ENCODE peak calls at places on chromosomes 6 and 20, in eight cellular contexts. I, P, M, T, A, S, J and Q are unnamed samples.

GRCh38 chr6:6863957-6864639 is 243.7 kb upstream of the RREB1 start:
- DNase-seq in S (no peak), J (no peak), M (no peak), I (no peak), A (no peak), P (no peak), T (no peak), Q (no peak)

GRCh38 chr6:42727084-42727601 is 4.7 kb upstream of the PRPH2 start:
- DNase-seq in J (no peak), S (peak; percentile 16), T (no peak), M (no peak), A (no peak), I (no peak), P (no peak), Q (no peak)

GRCh38 chr6:21873562-21873961 is 280.0 kb downstream of the SOX4 start:
- DNase-seq in I (no peak), M (no peak), J (peak; percentile 92), T (no peak), A (no peak), S (peak; percentile 97), P (no peak), Q (no peak)

GRCh38 chr6:118400582-118400981 is 147.5 kb upstream of the PLN start:
- DNase-seq in I (no peak), S (no peak), J (peak; percentile 10), T (no peak), A (no peak), M (no peak), P (no peak), Q (no peak)

GRCh38 chr20:53597521-53598120 is 4.0 kb upstream of the ZNF217 start:
- DNase-seq in I (no peak), T (no peak), P (no peak), J (no peak), S (no peak), M (no peak), A (no peak), Q (no peak)

GRCh38 chr6:51107769-51108203 is 289.1 kb downstream of the TFAP2B start:
- DNase-seq in I (no peak), J (no peak), M (no peak), T (no peak), P (no peak), S (no peak), A (no peak), Q (no peak)

GRCh38 chr6:106114492-106114891 is 28.4 kb downstream of the PRDM1 start:
- DNase-seq in M (no peak), J (no peak), S (no peak), T (no peak), P (peak; percentile 20), I (no peak), A (no peak), Q (no peak)

GRCh38 chr20:51412333-51412761 is 130.2 kb downstream of the NFATC2 start:
- DNase-seq in S (peak; percentile 50), A (no peak), J (peak; percentile 74), T (no peak), P (no peak), I (no peak), M (no peak), Q (no peak)

GRCh38 chr6:35483892-35484645 is 12.8 kb downstream of the TEAD3 start:
- DNase-seq in M (no peak), S (no peak), A (no peak), P (no peak), J (no peak), I (no peak), T (no peak), Q (no peak)

GRCh38 chr6:161498359-161498758 is 224.5 kb upstream of the AGPAT4 start:
- DNase-seq in T (peak; percentile 7), M (peak; percentile 15), P (no peak), S (peak; percentile 72), J (peak; percentile 72), I (peak; percentile 69), A (peak; percentile 62), Q (no peak)

GRCh38 chr20:3678893-3679720 is 2.7 kb downstream of the ADAM33 start:
- DNase-seq in P (no peak), A (no peak), S (no peak), J (peak; percentile 67), T (no peak), I (no peak), M (no peak), Q (no peak)

GRCh38 chr20:34311118-34312023 is 8.2 kb upstream of the AHCY start:
- DNase-seq in T (no peak), J (no peak), P (no peak), S (no peak), A (peak; percentile 48), I (no peak), M (no peak), Q (peak; percentile 16)

GRCh38 chr6:148578837-148579236 is 168.0 kb upstream of the UST start:
- DNase-seq in S (no peak), A (no peak), M (no peak), P (no peak), T (no peak), I (no peak), J (no peak), Q (no peak)

GRCh38 chr6:26538572-26538902 is 371 bp downstream of the HMGN4 start:
- DNase-seq in T (peak; percentile 24), I (no peak), M (no peak), S (no peak), J (no peak), P (no peak), A (no peak), Q (no peak)

GRCh38 chr6:156776470-156776840 is 723 bp upstream of the ARID1B start:
- DNase-seq in I (no peak), T (no peak), J (peak; percentile 48), A (peak; percentile 28), S (peak; percentile 36), P (no peak), M (no peak), Q (peak; percentile 11)

GRCh38 chr6:16676978-16677377 is 84.3 kb downstream of the ATXN1 start:
- DNase-seq in I (no peak), J (peak; percentile 34), T (no peak), A (no peak), S (peak; percentile 83), P (no peak), M (peak; percentile 74), Q (no peak)

GRCh38 chr20:51306521-51307358 is 235.8 kb downstream of the NFATC2 start:
- DNase-seq in A (peak; percentile 79), S (peak; percentile 57), I (peak; percentile 4), J (peak; percentile 72), P (peak; percentile 60), M (peak; percentile 51), T (peak; percentile 58), Q (peak; percentile 78)

GRCh38 chr6:122461885-122462284 is 9.7 kb downstream of the SERINC1 start:
- DNase-seq in T (no peak), P (no peak), I (no peak), J (no peak), M (no peak), A (no peak), S (no peak), Q (no peak)

GRCh38 chr20:20364016-20364746 is 3.7 kb upstream of the INSM1 start:
- DNase-seq in T (no peak), S (no peak), I (peak; percentile 52), J (no peak), M (no peak), A (no peak), P (no peak), Q (peak; percentile 18)

GRCh38 chr6:145147559-145147958 is 587.8 kb downstream of the EPM2A start:
- DNase-seq in M (no peak), P (no peak), A (no peak), T (peak; percentile 15), S (peak; percentile 71), J (peak; percentile 50), I (no peak), Q (no peak)

GRCh38 chr6:43838276-43839036 is 68.4 kb downstream of the VEGFA start:
- DNase-seq in A (peak; percentile 41), S (peak; percentile 77), M (peak; percentile 28), P (no peak), J (peak; percentile 76), T (peak; percentile 56), I (no peak), Q (no peak)

GRCh38 chr6:35082046-35082732 is 59.0 kb downstream of the TCP11 start:
- DNase-seq in P (no peak), A (no peak), S (no peak), T (no peak), I (no peak), J (no peak), M (no peak), Q (no peak)

GRCh38 chr6:122098091-122098769 is 301.2 kb upstream of the HSF2 start:
- DNase-seq in A (no peak), M (no peak), S (peak; percentile 6), T (no peak), J (no peak), P (no peak), I (no peak), Q (no peak)

GRCh38 chr20:36585410-36586125 is 12.2 kb downstream of the TGIF2 start:
- DNase-seq in M (peak; percentile 77), J (peak; percentile 98), A (peak; percentile 30), I (peak; percentile 23), S (peak; percentile 8), T (no peak), P (no peak), Q (no peak)

GRCh38 chr20:24629668-24630067 is 160.2 kb downstream of the SYNDIG1 start:
- DNase-seq in I (no peak), J (peak; percentile 91), A (peak; percentile 75), M (no peak), P (no peak), T (no peak), S (no peak), Q (no peak)

GRCh38 chr6:112511441-112511840 is 164.3 kb downstream of the RFPL4B start:
- DNase-seq in M (no peak), P (no peak), I (no peak), A (no peak), S (peak; percentile 19), T (no peak), J (no peak), Q (no peak)

GRCh38 chr6:338815-339262 is 46.6 kb downstream of the DUSP22 start:
- DNase-seq in A (no peak), T (no peak), I (no peak), J (no peak), P (no peak), M (no peak), S (no peak), Q (no peak)

GRCh38 chr6:52454556-52454955 is 34.4 kb downstream of the EFHC1 start:
- DNase-seq in M (no peak), J (peak; percentile 33), A (no peak), I (no peak), P (no peak), T (peak; percentile 50), S (peak; percentile 79), Q (no peak)

GRCh38 chr20:4449977-4450715 is 271.6 kb upstream of the PRND start:
- DNase-seq in I (no peak), A (no peak), M (no peak), P (no peak), T (no peak), J (peak; percentile 82), S (peak; percentile 58), Q (no peak)

GRCh38 chr6:122749451-122750050 is 30.0 kb upstream of the FABP7 start:
- DNase-seq in T (no peak), I (no peak), S (peak; percentile 14), J (peak; percentile 8), P (no peak), M (no peak), A (no peak), Q (no peak)

GRCh38 chr6:38349795-38350194 is 289.9 kb downstream of the BTBD9 start:
- DNase-seq in J (peak; percentile 8), M (no peak), S (peak; percentile 97), I (no peak), T (no peak), P (no peak), A (no peak), Q (no peak)

GRCh38 chr6:109496036-109496761 is 13.2 kb upstream of the ZBTB24 start:
- DNase-seq in S (no peak), M (no peak), J (no peak), T (no peak), A (no peak), P (no peak), I (no peak), Q (no peak)

GRCh38 chr6:1736346-1737105 is 126.8 kb downstream of the FOXC1 start:
- DNase-seq in A (no peak), S (no peak), I (no peak), M (no peak), P (no peak), J (no peak), T (no peak), Q (no peak)

GRCh38 chr6:136547336-136547735 is 2.9 kb downstream of the MAP7 start:
- DNase-seq in S (peak; percentile 45), P (no peak), A (no peak), T (peak; percentile 67), J (peak; percentile 25), I (no peak), M (no peak), Q (no peak)